ENCODE peak calls at places on chromosomes 16 and 17, in six cellular contexts. One of them, this sample, is unnamed.
A peak's percentile ranks its signal among the peaks of the same experiment; 100 is the strongest.

GRCh38 chr16:1964506-1965471 is at the start of gene RPS2:
- DNase-seq in H9: peak; percentile 99
- DNase-seq in H1: peak; percentile 94
- DNase-seq in mesenchymal stem cell: peak; percentile 99
- DNase-seq in neuronal stem cell: peak; percentile 97
- DNase-seq in IMR-90: peak; percentile 98
- DNase-seq in this sample: peak; percentile 99

GRCh38 chr16:21162661-21163151 is 4.2 kb downstream of the LDAF1 start:
- DNase-seq in H9: no peak
- DNase-seq in H1: no peak
- DNase-seq in mesenchymal stem cell: no peak
- DNase-seq in neuronal stem cell: no peak
- DNase-seq in IMR-90: peak; percentile 35
- DNase-seq in this sample: no peak

GRCh38 chr16:11914759-11915643 is 755 bp downstream of the GSPT1 start:
- DNase-seq in H9: no peak
- DNase-seq in H1: no peak
- DNase-seq in mesenchymal stem cell: peak; percentile 59
- DNase-seq in neuronal stem cell: no peak
- DNase-seq in IMR-90: peak; percentile 28
- DNase-seq in this sample: peak; percentile 59

GRCh38 chr17:77613181-77613580 is 345.3 kb upstream of the TNRC6C start:
- DNase-seq in H9: no peak
- DNase-seq in H1: no peak
- DNase-seq in mesenchymal stem cell: no peak
- DNase-seq in neuronal stem cell: no peak
- DNase-seq in IMR-90: no peak
- DNase-seq in this sample: no peak

GRCh38 chr17:29162909-29163341 is 17.3 kb downstream of the MYO18A start:
- DNase-seq in H9: no peak
- DNase-seq in H1: no peak
- DNase-seq in mesenchymal stem cell: no peak
- DNase-seq in neuronal stem cell: no peak
- DNase-seq in IMR-90: no peak
- DNase-seq in this sample: no peak

GRCh38 chr16:8583199-8583598 is 7.1 kb downstream of the TMEM114 start:
- DNase-seq in H9: no peak
- DNase-seq in H1: no peak
- DNase-seq in mesenchymal stem cell: peak; percentile 54
- DNase-seq in neuronal stem cell: no peak
- DNase-seq in IMR-90: peak; percentile 66
- DNase-seq in this sample: no peak

GRCh38 chr17:78653382-78653781 is 76.2 kb upstream of the DNAH17 start:
- DNase-seq in H9: no peak
- DNase-seq in H1: no peak
- DNase-seq in mesenchymal stem cell: no peak
- DNase-seq in neuronal stem cell: no peak
- DNase-seq in IMR-90: peak; percentile 47
- DNase-seq in this sample: no peak

GRCh38 chr16:946048-946395 is 24.8 kb downstream of the LMF1 start:
- DNase-seq in H9: no peak
- DNase-seq in H1: no peak
- DNase-seq in mesenchymal stem cell: no peak
- DNase-seq in neuronal stem cell: no peak
- DNase-seq in IMR-90: peak; percentile 15
- DNase-seq in this sample: no peak

GRCh38 chr17:19718613-19719364 is 2.4 kb upstream of the SLC47A2 start:
- DNase-seq in H9: peak; percentile 74
- DNase-seq in H1: no peak
- DNase-seq in mesenchymal stem cell: no peak
- DNase-seq in neuronal stem cell: no peak
- DNase-seq in IMR-90: no peak
- DNase-seq in this sample: peak; percentile 64

GRCh38 chr17:48551601-48552452 is 6.9 kb upstream of the HOXB2 start:
- DNase-seq in H9: no peak
- DNase-seq in H1: no peak
- DNase-seq in mesenchymal stem cell: peak; percentile 32
- DNase-seq in neuronal stem cell: no peak
- DNase-seq in IMR-90: peak; percentile 32
- DNase-seq in this sample: no peak

DNA sequence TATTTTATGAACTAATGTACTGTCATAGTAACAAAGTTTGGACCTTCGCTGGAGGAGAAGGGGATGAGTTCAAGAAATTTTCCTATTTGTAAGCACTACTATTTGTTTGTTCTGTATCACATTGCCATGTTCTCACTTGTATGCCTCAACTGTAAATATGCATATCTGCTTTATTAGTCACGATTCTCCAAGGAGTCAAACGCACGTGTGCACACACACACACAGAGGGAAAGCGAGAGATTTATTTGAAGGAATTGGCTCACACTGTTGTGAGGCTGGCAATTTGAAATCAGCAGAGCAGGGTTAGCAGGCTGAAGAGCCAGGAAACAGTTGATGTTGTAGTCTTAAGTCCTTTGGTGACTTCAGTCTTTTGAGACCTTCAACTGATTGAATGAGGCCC is 24.9 kb upstream of the MYH2 start:
- DNase-seq in H9: no peak
- DNase-seq in H1: no peak
- DNase-seq in mesenchymal stem cell: peak; percentile 60
- DNase-seq in neuronal stem cell: no peak
- DNase-seq in IMR-90: no peak
- DNase-seq in this sample: no peak
- H2BK15ac ChIP-seq in H9: no peak overlapping the region
- H2BK15ac ChIP-seq in H1: peak overlapping the region; percentile 61
- H2BK15ac ChIP-seq in mesenchymal stem cell: no peak overlapping the region
- H2BK15ac ChIP-seq in neuronal stem cell: no peak overlapping the region
- H2BK15ac ChIP-seq in IMR-90: no peak overlapping the region
- H2BK15ac ChIP-seq in this sample: no peak overlapping the region

GRCh38 chr17:42608692-42609181 is 437 bp downstream of the RETREG3 start:
- DNase-seq in H9: no peak
- DNase-seq in H1: no peak
- DNase-seq in mesenchymal stem cell: no peak
- DNase-seq in neuronal stem cell: no peak
- DNase-seq in IMR-90: no peak
- DNase-seq in this sample: no peak
- H3K23ac ChIP-seq in H9: no peak overlapping the region
- H3K23ac ChIP-seq in H1: no peak overlapping the region
- H3K23ac ChIP-seq in mesenchymal stem cell: no peak overlapping the region
- H3K23ac ChIP-seq in neuronal stem cell: peak overlapping the region; percentile 98
- H3K23ac ChIP-seq in IMR-90: peak overlapping the region; percentile 73
- H3K23ac ChIP-seq in this sample: peak overlapping the region; percentile 94

GRCh38 chr17:65472602-65473001 is 88.8 kb downstream of the AXIN2 start:
- DNase-seq in H9: no peak
- DNase-seq in H1: no peak
- DNase-seq in mesenchymal stem cell: no peak
- DNase-seq in neuronal stem cell: no peak
- DNase-seq in IMR-90: no peak
- DNase-seq in this sample: no peak
- H2BK15ac ChIP-seq in H9: no peak overlapping the region
- H2BK15ac ChIP-seq in H1: no peak overlapping the region
- H2BK15ac ChIP-seq in mesenchymal stem cell: no peak overlapping the region
- H2BK15ac ChIP-seq in neuronal stem cell: peak overlapping the region; percentile 30
- H2BK15ac ChIP-seq in IMR-90: no peak overlapping the region
- H2BK15ac ChIP-seq in this sample: no peak overlapping the region

GRCh38 chr16:52837251-52837650 is 215.4 kb downstream of the CHD9NB start:
- DNase-seq in H9: no peak
- DNase-seq in H1: no peak
- DNase-seq in mesenchymal stem cell: peak; percentile 59
- DNase-seq in neuronal stem cell: no peak
- DNase-seq in IMR-90: peak; percentile 6
- DNase-seq in this sample: no peak
- H3K23ac ChIP-seq in H9: no peak overlapping the region
- H3K23ac ChIP-seq in H1: no peak overlapping the region
- H3K23ac ChIP-seq in mesenchymal stem cell: no peak overlapping the region
- H3K23ac ChIP-seq in neuronal stem cell: no peak overlapping the region
- H3K23ac ChIP-seq in IMR-90: no peak overlapping the region
- H3K23ac ChIP-seq in this sample: no peak overlapping the region